ENCODE peak calls at places on chromosomes 6 and 20, in ten cellular contexts. H is stimulated activated CD8-positive, alpha-beta memory T cell treated with anti-CD3 and anti-CD28 coated beads, Interleukin-12 subunit alpha, Interleukin-12 subunit beta, amount 100 ng/mL, for 4 hours; O is H9; D is stimulated activated CD4-positive, alpha-beta T cell treated with anti-CD3 and anti-CD28 coated beads, Interleukin-1b, Interleukin-23, amount 100 ng/mL, for 1 hour; S is frontal cortex; Y is HuH-7; T is activated CD4-positive, alpha-beta T cell treated with anti-CD3 and anti-CD28 coated beads, Interleukin-2, amount 50 U/mL, for 1 hour; G is GM23248; K is NCI-H748 treated with DMSO at 0.1 percent for 48 hours; N is activated naive CD8-positive, alpha-beta T cell treated with anti-CD3 and anti-CD28 coated beads, Interleukin-2, amount 50 U/mL, for 16 hours. A is an unnamed sample.

GRCh38 chr6:42251911-42252637 is 34.4 kb upstream of the MRPS10 start:
- DNase-seq in S (no peak), Y (no peak), N (no peak), O (no peak), K (peak; percentile 81), G (peak; percentile 58), D (no peak), H (no peak), T (no peak), A (no peak)

GRCh38 chr6:43401730-43402129 is 25.6 kb upstream of the ABCC10 start:
- DNase-seq in S (no peak), Y (no peak), G (no peak), D (no peak), O (no peak), T (no peak), H (no peak), N (no peak), K (no peak), A (no peak)

GRCh38 chr20:4763776-4764525 is 42.2 kb downstream of the PRND start:
- DNase-seq in Y (no peak), T (no peak), K (no peak), D (no peak), N (no peak), H (no peak), S (no peak), G (no peak), O (no peak), A (no peak)

GRCh38 chr6:16380220-16380809 is 141.9 kb downstream of the GMPR start:
- DNase-seq in Y (no peak), T (no peak), G (no peak), K (no peak), H (no peak), N (no peak), S (no peak), O (no peak), D (no peak), A (no peak)

GRCh38 chr6:151240861-151241642 is 1.3 kb downstream of the AKAP12 start:
- DNase-seq in S (peak; percentile 29), D (no peak), T (no peak), K (peak; percentile 41), G (peak; percentile 72), N (no peak), O (peak; percentile 56), H (no peak), Y (peak; percentile 61), A (no peak)

GRCh38 chr6:109034439-109035041 is 60.1 kb downstream of the SESN1 start:
- DNase-seq in S (no peak), Y (no peak), O (no peak), H (no peak), K (no peak), T (no peak), G (peak; percentile 18), N (no peak), D (no peak), A (no peak)

GRCh38 chr20:15491564-15491963 is 1081.7 kb downstream of the KIF16B start:
- DNase-seq in D (no peak), Y (no peak), S (no peak), K (no peak), T (no peak), H (no peak), G (no peak), N (no peak), O (peak; percentile 52), A (no peak)

GRCh38 chr6:42338573-42339218 is 113.0 kb downstream of the TRERF1 start:
- DNase-seq in O (no peak), H (no peak), T (no peak), N (no peak), D (no peak), G (peak; percentile 97), Y (no peak), K (no peak), S (no peak), A (no peak)

GRCh38 chr6:158646023-158646888 is 1.7 kb upstream of the DYNLT1 start:
- DNase-seq in K (no peak), G (no peak), D (no peak), Y (no peak), T (no peak), S (no peak), H (no peak), O (no peak), N (no peak), A (no peak)

GRCh38 chr6:150685860-150686259 is 86.2 kb downstream of the PLEKHG1 start:
- DNase-seq in K (peak; percentile 39), D (peak; percentile 24), H (peak; percentile 3), N (no peak), O (peak; percentile 73), S (no peak), G (peak; percentile 43), T (peak; percentile 30), Y (peak; percentile 64), A (no peak)

GRCh38 chr6:54718541-54719023 is 128.0 kb upstream of the FAM83B start:
- DNase-seq in H (no peak), S (no peak), O (no peak), N (no peak), Y (no peak), K (peak; percentile 100), D (no peak), T (no peak), G (no peak), A (no peak)

GRCh38 chr20:9286501-9286900 is 217.6 kb downstream of the PLCB4 start:
- DNase-seq in Y (no peak), T (no peak), H (no peak), D (no peak), S (no peak), O (no peak), K (no peak), N (no peak), G (peak; percentile 11), A (no peak)

GRCh38 chr20:5793916-5794315 is 43.7 kb downstream of the SHLD1 start:
- DNase-seq in G (no peak), Y (no peak), T (no peak), S (no peak), N (no peak), K (no peak), H (no peak), D (no peak), O (no peak), A (no peak)

GRCh38 chr6:124203106-124203811 is 399.6 kb downstream of the NKAIN2 start:
- DNase-seq in S (no peak), K (no peak), H (no peak), N (no peak), D (no peak), T (no peak), O (no peak), G (no peak), Y (no peak), A (no peak)